ENCODE peak calls at places on chromosomes 2 and 18, in ten cellular contexts. S, R, X, F, Z, D, H, G, E and N are unnamed samples.

GRCh38 chr2:20487392-20488135 is 40.7 kb downstream of the RHOB start:
- DNase-seq in S (peak; percentile 90), R (no peak), X (no peak), F (no peak), Z (no peak), D (no peak), H (no peak), G (no peak), E (no peak), N (peak; percentile 75)

GRCh38 chr2:232779935-232780334 is 3.6 kb upstream of the KCNJ13 start:
- DNase-seq in S (no peak), R (no peak), X (no peak), F (no peak), Z (no peak), D (no peak), H (no peak), G (no peak), E (no peak), N (no peak)

GRCh38 chr2:159755788-159756187 is 42.2 kb downstream of the CD302 start:
- DNase-seq in S (peak; percentile 46), R (no peak), X (peak; percentile 39), F (no peak), Z (no peak), D (peak; percentile 27), H (no peak), G (no peak), E (no peak), N (peak; percentile 63)

GRCh38 chr2:172562298-172562697 is 6.4 kb downstream of the PDK1 start:
- DNase-seq in S (no peak), R (no peak), X (no peak), F (no peak), Z (no peak), D (no peak), H (no peak), G (no peak), E (no peak), N (no peak)

GRCh38 chr2:69933254-69933828 is 18.4 kb downstream of the MXD1 start:
- DNase-seq in S (no peak), R (no peak), X (peak; percentile 79), F (no peak), Z (no peak), D (peak; percentile 22), H (no peak), G (no peak), E (no peak), N (no peak)

GRCh38 chr2:225797394-225797793 is 397.9 kb downstream of the NYAP2 start:
- DNase-seq in S (no peak), R (no peak), X (no peak), F (no peak), Z (no peak), D (peak; percentile 19), H (no peak), G (no peak), E (no peak), N (no peak)

GRCh38 chr2:40554665-40555294 is 102.9 kb upstream of the SLC8A1 start:
- DNase-seq in S (peak; percentile 70), R (peak; percentile 51), X (peak; percentile 37), F (peak; percentile 48), Z (peak; percentile 74), D (peak; percentile 69), H (peak; percentile 47), G (peak; percentile 70), E (no peak), N (peak; percentile 5)

GRCh38 chr18:48476550-48476917 is 62.3 kb upstream of the CTIF start:
- DNase-seq in S (no peak), R (no peak), X (no peak), F (no peak), Z (no peak), D (no peak), H (no peak), G (no peak), E (no peak), N (no peak)

GRCh38 chr18:57188851-57189565 is 42.1 kb downstream of the BOD1L2 start:
- DNase-seq in S (no peak), R (no peak), X (no peak), F (no peak), Z (no peak), D (no peak), H (no peak), G (no peak), E (no peak), N (no peak)

GRCh38 chr2:156562136-156562535 is 126.0 kb downstream of the GPD2 start:
- DNase-seq in S (peak; percentile 71), R (no peak), X (no peak), F (no peak), Z (no peak), D (no peak), H (no peak), G (peak; percentile 47), E (no peak), N (no peak)

GRCh38 chr2:230657906-230658305 is 54.7 kb upstream of the CAB39 start:
- DNase-seq in S (no peak), R (no peak), X (no peak), F (no peak), Z (no peak), D (no peak), H (no peak), G (no peak), E (no peak), N (no peak)

GRCh38 chr2:66803651-66804050 is 368.7 kb downstream of the MEIS1 start:
- DNase-seq in S (no peak), R (no peak), X (no peak), F (no peak), Z (no peak), D (peak; percentile 78), H (no peak), G (no peak), E (no peak), N (no peak)

GRCh38 chr18:23718731-23719130 is 29.5 kb downstream of the LAMA3 start:
- DNase-seq in S (no peak), R (no peak), X (no peak), F (no peak), Z (no peak), D (no peak), H (no peak), G (no peak), E (no peak), N (no peak)

GRCh38 chr2:180077295-180077906 is 70.3 kb upstream of the CWC22 start:
- DNase-seq in S (peak; percentile 15), R (no peak), X (peak; percentile 56), F (no peak), Z (no peak), D (peak; percentile 55), H (no peak), G (peak; percentile 8), E (no peak), N (peak; percentile 6)

GRCh38 chr18:47175283-47175894 is 775 bp downstream of the IER3IP1 start:
- DNase-seq in S (peak; percentile 45), R (peak; percentile 46), X (no peak), F (peak; percentile 30), Z (peak; percentile 8), D (peak; percentile 10), H (no peak), G (no peak), E (no peak), N (no peak)

GRCh38 chr2:234795272-234795920 is 156.4 kb upstream of the SH3BP4 start:
- DNase-seq in S (peak; percentile 53), R (no peak), X (no peak), F (no peak), Z (no peak), D (peak; percentile 11), H (no peak), G (no peak), E (no peak), N (no peak)

GRCh38 chr18:35474884-35475283 is 22.9 kb downstream of the INO80C start:
- DNase-seq in S (no peak), R (no peak), X (no peak), F (no peak), Z (no peak), D (peak; percentile 26), H (no peak), G (no peak), E (no peak), N (no peak)

GRCh38 chr2:42063383-42064171 is 15.8 kb downstream of the PKDCC start:
- DNase-seq in S (no peak), R (no peak), X (no peak), F (peak; percentile 4), Z (no peak), D (peak; percentile 57), H (no peak), G (no peak), E (no peak), N (no peak)

GRCh38 chr2:74514368-74515270 is at the start of gene TLX2:
- DNase-seq in S (peak; percentile 33), R (no peak), X (no peak), F (peak; percentile 25), Z (peak; percentile 26), D (no peak), H (no peak), G (no peak), E (peak; percentile 78), N (peak; percentile 87)

GRCh38 chr18:12652861-12653401 is 5.0 kb downstream of the SPIRE1 start:
- DNase-seq in S (no peak), R (no peak), X (no peak), F (no peak), Z (no peak), D (peak; percentile 54), H (no peak), G (no peak), E (no peak), N (no peak)

GRCh38 chr2:1972428-1972827 is 228.1 kb upstream of the PXDN start:
- DNase-seq in S (peak; percentile 97), R (no peak), X (no peak), F (peak; percentile 57), Z (no peak), D (peak; percentile 60), H (no peak), G (peak; percentile 100), E (no peak), N (no peak)

GRCh38 chr18:65753520-65753919 is 2.7 kb downstream of the CDH7 start:
- DNase-seq in S (peak; percentile 98), R (no peak), X (peak; percentile 86), F (no peak), Z (peak; percentile 53), D (peak; percentile 1), H (no peak), G (peak; percentile 67), E (no peak), N (peak; percentile 51)

GRCh38 chr2:69572640-69573039 is 70.9 kb downstream of the AAK1 start:
- DNase-seq in S (no peak), R (peak; percentile 52), X (no peak), F (no peak), Z (no peak), D (no peak), H (peak; percentile 59), G (no peak), E (no peak), N (no peak)

GRCh38 chr2:3960106-3960505 is 256.7 kb downstream of the DCDC2C start:
- DNase-seq in S (no peak), R (no peak), X (no peak), F (no peak), Z (no peak), D (no peak), H (no peak), G (no peak), E (no peak), N (no peak)

GRCh38 chr2:138364554-138365162 is 136.9 kb upstream of the SPOPL start:
- DNase-seq in S (no peak), R (no peak), X (no peak), F (no peak), Z (no peak), D (peak; percentile 62), H (no peak), G (no peak), E (no peak), N (no peak)

GRCh38 chr2:199690225-199690624 is 160.8 kb downstream of the FTCDNL1 start:
- DNase-seq in S (no peak), R (no peak), X (no peak), F (no peak), Z (no peak), D (no peak), H (no peak), G (no peak), E (no peak), N (no peak)